ENCODE peak calls at places on chromosome 4, in four cellular contexts. H is Calu3, D is MG63, I is Right ventricle myocardium inferior. N is an unnamed sample.

GRCh38 chr4:137641554-137641953 is 109.3 kb upstream of the PCDH18 start:
- DNase-seq in H (no peak), D (peak; percentile 20), I (peak; percentile 52), N (no peak)

GRCh38 chr4:121155893-121156292 is 8.2 kb downstream of the TNIP3 start:
- DNase-seq in D (peak; percentile 19), H (no peak), I (no peak), N (no peak)

GRCh38 chr4:57131849-57132745 is 21.9 kb upstream of the IGFBP7 start:
- DNase-seq in D (peak; percentile 17), H (peak; percentile 3), I (no peak), N (peak; percentile 3)

GRCh38 chr4:144451771-144452170 is 194.2 kb upstream of the HHIP start:
- DNase-seq in I (no peak), D (no peak), H (no peak), N (no peak)

GRCh38 chr4:151251922-151252321 is 25.0 kb upstream of the PRSS48 start:
- DNase-seq in D (no peak), H (no peak), I (no peak), N (no peak)

GRCh38 chr4:4647041-4647440 is 105.2 kb upstream of the STX18 start:
- DNase-seq in D (peak; percentile 25), I (no peak), H (no peak), N (no peak)

GRCh38 chr4:151409470-151410313 is 716 bp downstream of the FHIP1A start:
- DNase-seq in H (peak; percentile 75), D (no peak), I (peak; percentile 62), N (no peak)

GRCh38 chr4:117447925-117448324 is 362.5 kb upstream of the TRAM1L1 start:
- DNase-seq in I (no peak), H (no peak), D (no peak), N (no peak)

GRCh38 chr4:182510836-182511235 is 267.6 kb downstream of the TENM3 start:
- DNase-seq in H (no peak), I (no peak), D (no peak), N (no peak)

GRCh38 chr4:3241905-3242304 is 7.1 kb upstream of the MSANTD1 start:
- DNase-seq in I (no peak), H (no peak), D (no peak), N (no peak)

GRCh38 chr4:76570141-76570989 is 135.3 kb downstream of the SHROOM3 start:
- DNase-seq in D (peak; percentile 38), H (no peak), I (no peak), N (no peak)

GRCh38 chr4:76457885-76458284 is 22.9 kb downstream of the SHROOM3 start:
- DNase-seq in I (no peak), D (no peak), H (peak; percentile 34), N (no peak)

GRCh38 chr4:112956458-112956857 is 93.0 kb upstream of the ANK2 start:
- DNase-seq in D (no peak), I (no peak), H (no peak), N (no peak)

GRCh38 chr4:10667651-10668341 is 16.8 kb downstream of the CLNK start:
- DNase-seq in H (no peak), I (no peak), D (no peak), N (peak; percentile 69)

GRCh38 chr4:141220271-141220654 is 432 bp upstream of the ZNF330 start:
- DNase-seq in D (no peak), I (no peak), H (no peak), N (no peak)

GRCh38 chr4:8740666-8741395 is 130.8 kb downstream of the HMX1 start:
- DNase-seq in D (no peak), I (no peak), H (no peak), N (no peak)

N was measured in NCI-H1694 treated with DMSO at 0.1 percent for 48 hours.